ENCODE peak calls at places on chromosomes 2 and 18, in five cellular contexts. Q is esophagus squamous epithelium, R is GM03348, M is kidney, P is T47D. Y is an unnamed sample.

GRCh38 chr2:54240515-54241219 is 15.4 kb downstream of the TSPYL6 start:
- DNase-seq in Q (no peak), R (peak; percentile 60), M (no peak), P (no peak), Y (no peak)

GRCh38 chr2:209984291-209984690 is 18.1 kb upstream of the RPE start:
- DNase-seq in Q (no peak), R (no peak), M (no peak), P (no peak), Y (no peak)

GRCh38 chr18:657311-657997 is at the start of gene TYMS:
- DNase-seq in Q (no peak), R (peak; percentile 71), M (peak; percentile 74), P (peak; percentile 44), Y (peak; percentile 77)

GRCh38 chr2:121244616-121245015 is 40.4 kb downstream of the TFCP2L1 start:
- DNase-seq in Q (no peak), R (no peak), M (peak; percentile 54), P (no peak), Y (no peak)

GRCh38 chr2:125822746-125823145 is 833.2 kb upstream of the GYPC start:
- DNase-seq in Q (no peak), R (no peak), M (no peak), P (no peak), Y (no peak)

GRCh38 chr2:38223256-38223655 is 147.3 kb upstream of the CYP1B1 start:
- DNase-seq in Q (no peak), R (no peak), M (no peak), P (peak; percentile 13), Y (no peak)

GRCh38 chr2:37201766-37202165 is 5.5 kb downstream of the CEBPZOS start:
- DNase-seq in Q (no peak), R (no peak), M (no peak), P (no peak), Y (no peak)

GRCh38 chr2:61855178-61855523 is 1.3 kb upstream of the FAM161A start:
- DNase-seq in Q (no peak), R (peak; percentile 13), M (no peak), P (no peak), Y (peak; percentile 26)

GRCh38 chr18:31273812-31274527 is 44.0 kb upstream of the DSG1 start:
- DNase-seq in Q (no peak), R (no peak), M (no peak), P (no peak), Y (no peak)

GRCh38 chr18:6785001-6785400 is 55.5 kb downstream of the ARHGAP28 start:
- DNase-seq in Q (no peak), R (peak; percentile 12), M (no peak), P (no peak), Y (no peak)

GRCh38 chr2:110678457-110679336 is 834 bp upstream of the BUB1 start:
- DNase-seq in Q (no peak), R (peak; percentile 51), M (no peak), P (no peak), Y (no peak)

GRCh38 chr2:25833566-25833965 is 44.7 kb downstream of the ASXL2 start:
- DNase-seq in Q (no peak), R (no peak), M (no peak), P (no peak), Y (no peak)

Y was measured in WTC11.